ENCODE peak calls at places on chromosome 14, in eight cellular contexts. Q, E, I, N, K, J, M and Z are unnamed samples.

GRCh38 chr14:93543766-93544165 is 113.0 kb downstream of the UNC79 start:
- DNase-seq in I (no peak), Q (peak), N (no peak), E (no peak), J (peak), K (no peak), M (peak), Z (peak)

GRCh38 chr14:99143126-99143525 is 128.9 kb downstream of the BCL11B start:
- DNase-seq in Q (no peak), N (no peak), J (no peak), K (no peak), I (no peak), E (no peak), M (no peak), Z (no peak)

GRCh38 chr14:33477752-33478151 is 473.1 kb downstream of the EGLN3 start:
- DNase-seq in N (no peak), M (no peak), Q (no peak), I (no peak), J (no peak), K (no peak), E (no peak), Z (no peak)

GRCh38 chr14:70555890-70556289 is 21.1 kb upstream of the ADAM20 start:
- DNase-seq in K (peak), J (peak), Q (no peak), N (no peak), E (no peak), M (no peak), I (no peak), Z (no peak)

GRCh38 chr14:84404246-84404645 is 1125.7 kb upstream of the FLRT2 start:
- DNase-seq in M (no peak), Q (no peak), N (no peak), E (no peak), I (no peak), K (no peak), J (no peak), Z (no peak)

GRCh38 chr14:59481407-59482119 is 2.6 kb downstream of the L3HYPDH start:
- DNase-seq in E (no peak), K (no peak), Q (no peak), J (peak), N (no peak), I (no peak), M (no peak), Z (peak)

GRCh38 chr14:92973265-92973797 is 50.4 kb downstream of the CHGA start:
- DNase-seq in E (peak), M (peak), J (peak), I (peak), Q (peak), K (peak), N (peak), Z (peak)

GRCh38 chr14:92897922-92898599 is 24.9 kb upstream of the CHGA start:
- DNase-seq in J (no peak), N (no peak), K (peak), I (no peak), Q (no peak), M (no peak), E (no peak), Z (no peak)

GRCh38 chr14:33150662-33151061 is 212.0 kb downstream of the NPAS3 start:
- DNase-seq in M (no peak), Q (no peak), E (no peak), K (no peak), N (no peak), J (no peak), I (no peak), Z (no peak)

GRCh38 chr14:88129306-88130056 is 124.5 kb downstream of the GPR65 start:
- DNase-seq in N (no peak), Q (peak), K (no peak), I (no peak), M (peak), E (no peak), J (peak), Z (peak)

GRCh38 chr14:99479160-99479902 is 1.3 kb downstream of the SETD3 start:
- DNase-seq in E (no peak), K (no peak), N (no peak), Q (peak), M (no peak), I (no peak), J (no peak), Z (no peak)

GRCh38 chr14:70292716-70293115 is 66.8 kb downstream of the COX16 start:
- DNase-seq in M (no peak), J (no peak), Q (no peak), E (no peak), N (no peak), I (no peak), K (no peak), Z (no peak)

GRCh38 chr14:101709962-101710891 is 51.3 kb upstream of the PPP2R5C start:
- DNase-seq in J (no peak), E (no peak), Q (no peak), N (peak), K (no peak), I (no peak), M (no peak), Z (no peak)

GRCh38 chr14:53152627-53152908 is 555 bp downstream of the DDHD1 start:
- DNase-seq in J (peak), M (no peak), I (no peak), Q (no peak), K (peak), N (no peak), E (no peak), Z (peak)

GRCh38 chr14:76307786-76308780 is 67.9 kb upstream of the ESRRB start:
- DNase-seq in J (no peak), Q (no peak), M (no peak), I (no peak), E (no peak), K (no peak), N (no peak), Z (no peak)

GRCh38 chr14:105330491-105330895 is 15.9 kb downstream of the PACS2 start:
- DNase-seq in K (no peak), M (no peak), J (peak), E (no peak), I (no peak), N (no peak), Q (no peak), Z (peak)

GRCh38 chr14:96252323-96253052 is 3.5 kb upstream of the BDKRB1 start:
- DNase-seq in N (no peak), J (peak), K (no peak), E (peak), Q (no peak), I (no peak), M (no peak), Z (no peak)

GRCh38 chr14:104689620-104690265 is 325 bp downstream of the INF2 start:
- DNase-seq in M (no peak), K (peak), J (no peak), I (no peak), N (no peak), E (no peak), Q (no peak), Z (peak)

GRCh38 chr14:69612014-69612758 is 790 bp downstream of the SUSD6 start:
- DNase-seq in N (peak), I (no peak), M (peak), K (peak), J (no peak), Q (peak), E (no peak), Z (peak)

GRCh38 chr14:54348001-54348611 is 48.7 kb upstream of the CDKN3 start:
- DNase-seq in J (peak), K (peak), Q (peak), M (peak), N (no peak), I (no peak), E (peak), Z (peak)

GRCh38 chr14:61475316-61475715 is 153.9 kb downstream of the PRKCH start:
- DNase-seq in J (peak), I (no peak), E (peak), M (peak), Q (peak), K (peak), N (no peak), Z (peak)

GRCh38 chr14:77208979-77209318 is 27.4 kb downstream of the TMEM63C start:
- DNase-seq in I (no peak), E (no peak), K (no peak), M (no peak), N (no peak), J (no peak), Q (no peak), Z (no peak)

GRCh38 chr14:23572841-23573240 is 5.2 kb upstream of the AP1G2 start:
- DNase-seq in E (no peak), J (no peak), K (no peak), Q (peak), I (no peak), N (peak), M (peak), Z (no peak)